ENCODE peak calls at places on chromosomes 2 and 18, in six cellular contexts. Z, W, F, X, K and Y are unnamed samples. For H3K9me3, the result is how much of the 10 kb centered on the place peaks cover.

GRCh38 chr2:203799905-203800304 is 67.7 kb upstream of the CTLA4 start:
- DNase-seq in F (no peak), Z (no peak), K (no peak), X (no peak), W (no peak), Y (no peak)

GRCh38 chr18:11178951-11179549 is 29.7 kb upstream of the PIEZO2 start:
- DNase-seq in W (no peak), F (no peak), Z (no peak), K (no peak), X (peak), Y (no peak)

GRCh38 chr2:61536086-61536722 is 2.0 kb downstream of the XPO1 start:
- DNase-seq in F (no peak), X (no peak), W (no peak), Z (no peak), K (no peak), Y (no peak)

GRCh38 chr18:59885579-59886163 is 14.1 kb upstream of the PMAIP1 start:
- DNase-seq in F (no peak), X (no peak), Z (no peak), W (no peak), K (no peak), Y (no peak)

GRCh38 chr18:32958746-32959145 is 185.9 kb upstream of the KLHL14 start:
- DNase-seq in F (no peak), K (no peak), X (no peak), Z (no peak), W (no peak), Y (no peak)

GRCh38 chr2:62458206-62459035 is 47.6 kb downstream of the TMEM17 start:
- DNase-seq in K (no peak), X (no peak), F (no peak), Z (no peak), W (no peak), Y (no peak)

GRCh38 chr2:223523541-223523940 is 78.6 kb downstream of the SCG2 start:
- DNase-seq in W (no peak), F (no peak), X (no peak), K (no peak), Z (no peak), Y (no peak)

GRCh38 chr2:235605306-235605998 is 111.6 kb downstream of the AGAP1 start:
- DNase-seq in F (peak), Z (no peak), K (peak), X (peak), W (no peak), Y (no peak)

GRCh38 chr18:58505181-58505580 is 123.7 kb downstream of the ALPK2 start:
- DNase-seq in F (no peak), Z (peak), K (no peak), W (no peak), X (no peak), Y (no peak)

DNA sequence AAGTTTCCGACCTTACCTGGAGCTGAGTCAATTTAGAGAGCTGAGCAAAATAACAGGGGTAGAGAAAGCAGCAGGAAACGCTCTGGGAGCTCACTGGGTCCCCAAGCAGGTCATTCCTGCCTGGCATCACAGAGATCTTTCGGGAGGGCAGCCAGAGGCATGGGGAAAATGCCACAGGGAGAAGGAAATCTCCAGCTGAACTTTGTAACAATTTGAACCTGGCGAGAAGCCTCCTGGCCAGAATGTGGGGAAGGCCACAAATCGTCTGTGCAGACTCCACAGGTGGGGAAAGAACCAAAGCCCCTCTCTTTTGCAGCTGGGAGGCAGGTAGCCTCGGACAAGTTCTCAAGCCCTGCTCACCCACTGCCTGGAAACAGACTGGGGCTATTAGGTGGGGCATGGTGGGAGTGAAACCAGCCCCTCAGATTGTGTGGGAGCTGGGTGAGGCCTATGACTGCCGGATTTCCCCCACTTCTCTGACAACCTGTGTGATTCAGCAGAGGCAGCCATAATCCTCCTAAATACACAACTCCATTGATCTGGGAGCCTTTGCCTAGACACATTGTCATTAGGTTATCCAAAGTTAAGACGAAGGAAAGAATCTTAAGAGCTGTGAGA is 53.9 kb downstream of the INO80D start:
- DNase-seq in K (no peak), Z (no peak), W (no peak), F (no peak), X (no peak), Y (no peak)
- H3K9me3 ChIP-seq in K (under half), Z (under half), W (under half), F (under half), X (under half), Y (under half)

GRCh38 chr18:14927701-14928100 is 179.7 kb downstream of the ANKRD30B start:
- DNase-seq in Z (no peak), F (no peak), K (no peak), W (no peak), X (no peak), Y (no peak)

GRCh38 chr18:14933049-14933851 is 185.3 kb downstream of the ANKRD30B start:
- DNase-seq in W (no peak), K (no peak), F (no peak), Z (peak), X (no peak), Y (no peak)

GRCh38 chr18:14930076-14930475 is 182.1 kb downstream of the ANKRD30B start:
- DNase-seq in W (no peak), K (no peak), F (no peak), Z (peak), X (no peak), Y (no peak)

GRCh38 chr18:14928396-14928795 is 180.4 kb downstream of the ANKRD30B start:
- DNase-seq in K (no peak), W (no peak), F (no peak), X (no peak), Z (no peak), Y (no peak)

GRCh38 chr18:14930576-14930975 is 182.6 kb downstream of the ANKRD30B start:
- DNase-seq in W (no peak), Z (peak), F (no peak), K (no peak), X (no peak), Y (no peak)
- H3K9me3 ChIP-seq in W (under half), Z (under half), F (under half), K (under half), X (under half), Y (under half)

GRCh38 chr18:70663141-70663540 is 374.3 kb downstream of the SOCS6 start:
- DNase-seq in F (no peak), X (no peak), Z (no peak), W (no peak), K (no peak), Y (no peak)
- H3K9me3 ChIP-seq in F (under half), X (under half), Z (under half), W (under half), K (under half), Y (under half)

DNA sequence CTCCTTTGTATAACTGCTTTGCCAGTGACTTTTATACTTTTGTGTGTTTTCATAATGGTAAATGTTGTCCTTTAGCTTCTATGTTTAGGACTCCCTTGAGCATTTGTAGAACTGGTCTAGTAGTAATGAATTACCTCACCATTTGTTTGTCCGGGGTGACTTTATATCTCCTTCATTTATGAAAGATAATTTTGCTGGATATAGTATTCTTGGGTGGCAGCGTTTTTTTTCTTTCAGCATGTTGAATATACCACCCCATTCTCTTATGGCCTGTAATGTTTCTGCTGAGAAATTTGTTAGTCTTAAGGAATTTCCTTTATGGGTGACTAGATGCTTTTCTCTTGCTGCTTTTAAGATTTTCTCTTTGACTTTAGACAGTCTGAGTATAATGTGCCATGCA is 56.0 kb downstream of the GPC1 start:
- DNase-seq in X (no peak), Z (no peak), F (no peak), W (no peak), K (no peak), Y (no peak)
- H3K9me3 ChIP-seq in X (under half), Z (under half), F (under half), W (half or more), K (under half), Y (under half)

GRCh38 chr18:44844486-44844885 is 163.8 kb downstream of the SETBP1 start:
- DNase-seq in K (no peak), Z (no peak), F (no peak), W (no peak), X (no peak), Y (no peak)
- H3K9me3 ChIP-seq in K (under half), Z (under half), F (under half), W (under half), X (under half), Y (under half)

GRCh38 chr2:467892-468630 is 180.2 kb upstream of the ALKAL2 start:
- DNase-seq in F (no peak), Z (no peak), K (no peak), W (no peak), X (no peak), Y (no peak)
- H3K9me3 ChIP-seq in F (under half), Z (under half), K (under half), W (under half), X (under half), Y (under half)